ENCODE peak calls at places on chromosomes 4 and X, in seven cellular contexts. One of them, this sample, is unnamed.

GRCh38 chrX:53050841-53051240 is 2.3 kb downstream of the GPR173 start:
- DNase-seq in central memory CD4-positive, alpha-beta T cell: no peak
- DNase-seq in stimulated activated naive CD8-positive, alpha-beta T cell treated with anti-CD3 and anti-CD28 coated beads, Interleukin-15, Interleukin-2, amounts not matched to agents 100 U/mL and 50 U/mL, for 24 hours: no peak
- DNase-seq in NCI-H1930: no peak
- DNase-seq in smooth muscle cell of the brain vasculature: no peak
- DNase-seq in ACHN: no peak
- DNase-seq in CD8-positive, alpha-beta memory T cell: no peak
- DNase-seq in this sample: no peak

GRCh38 chr4:135838889-135839288 is 1637.3 kb upstream of the PABPC4L start:
- DNase-seq in stimulated activated naive CD8-positive, alpha-beta T cell treated with anti-CD3 and anti-CD28 coated beads, Interleukin-15, Interleukin-2, amounts not matched to agents 100 U/mL and 50 U/mL, for 24 hours: no peak
- DNase-seq in NCI-H1930: no peak
- DNase-seq in smooth muscle cell of the brain vasculature: peak
- DNase-seq in CD8-positive, alpha-beta memory T cell: no peak
- DNase-seq in central memory CD4-positive, alpha-beta T cell: no peak
- DNase-seq in ACHN: peak
- DNase-seq in this sample: no peak

GRCh38 chrX:39491548-39492297 is 606.0 kb downstream of the BCOR start:
- DNase-seq in CD8-positive, alpha-beta memory T cell: peak
- DNase-seq in smooth muscle cell of the brain vasculature: no peak
- DNase-seq in ACHN: no peak
- DNase-seq in stimulated activated naive CD8-positive, alpha-beta T cell treated with anti-CD3 and anti-CD28 coated beads, Interleukin-15, Interleukin-2, amounts not matched to agents 100 U/mL and 50 U/mL, for 24 hours: peak
- DNase-seq in NCI-H1930: no peak
- DNase-seq in central memory CD4-positive, alpha-beta T cell: peak
- DNase-seq in this sample: no peak

GRCh38 chr4:100879471-100879870 is 361.6 kb upstream of the EMCN start:
- DNase-seq in stimulated activated naive CD8-positive, alpha-beta T cell treated with anti-CD3 and anti-CD28 coated beads, Interleukin-15, Interleukin-2, amounts not matched to agents 100 U/mL and 50 U/mL, for 24 hours: no peak
- DNase-seq in CD8-positive, alpha-beta memory T cell: no peak
- DNase-seq in central memory CD4-positive, alpha-beta T cell: no peak
- DNase-seq in smooth muscle cell of the brain vasculature: no peak
- DNase-seq in NCI-H1930: no peak
- DNase-seq in ACHN: no peak
- DNase-seq in this sample: no peak

GRCh38 chrX:18353931-18354368 is 538 bp downstream of the SCML2 start:
- DNase-seq in central memory CD4-positive, alpha-beta T cell: peak
- DNase-seq in smooth muscle cell of the brain vasculature: no peak
- DNase-seq in ACHN: peak
- DNase-seq in NCI-H1930: peak
- DNase-seq in CD8-positive, alpha-beta memory T cell: peak
- DNase-seq in stimulated activated naive CD8-positive, alpha-beta T cell treated with anti-CD3 and anti-CD28 coated beads, Interleukin-15, Interleukin-2, amounts not matched to agents 100 U/mL and 50 U/mL, for 24 hours: peak
- DNase-seq in this sample: peak

GRCh38 chrX:136588060-136588459 is 56.0 kb downstream of the VGLL1 start:
- DNase-seq in central memory CD4-positive, alpha-beta T cell: peak
- DNase-seq in NCI-H1930: no peak
- DNase-seq in ACHN: no peak
- DNase-seq in smooth muscle cell of the brain vasculature: no peak
- DNase-seq in CD8-positive, alpha-beta memory T cell: peak
- DNase-seq in stimulated activated naive CD8-positive, alpha-beta T cell treated with anti-CD3 and anti-CD28 coated beads, Interleukin-15, Interleukin-2, amounts not matched to agents 100 U/mL and 50 U/mL, for 24 hours: no peak
- DNase-seq in this sample: no peak

GRCh38 chr4:85039526-85039925 is 73.0 kb upstream of the WDFY3 start:
- DNase-seq in ACHN: peak
- DNase-seq in central memory CD4-positive, alpha-beta T cell: no peak
- DNase-seq in stimulated activated naive CD8-positive, alpha-beta T cell treated with anti-CD3 and anti-CD28 coated beads, Interleukin-15, Interleukin-2, amounts not matched to agents 100 U/mL and 50 U/mL, for 24 hours: no peak
- DNase-seq in NCI-H1930: no peak
- DNase-seq in CD8-positive, alpha-beta memory T cell: no peak
- DNase-seq in smooth muscle cell of the brain vasculature: peak
- DNase-seq in this sample: no peak

GRCh38 chr4:140296335-140296753 is 77.1 kb upstream of the SCOC start:
- DNase-seq in NCI-H1930: peak
- DNase-seq in smooth muscle cell of the brain vasculature: peak
- DNase-seq in ACHN: peak
- DNase-seq in stimulated activated naive CD8-positive, alpha-beta T cell treated with anti-CD3 and anti-CD28 coated beads, Interleukin-15, Interleukin-2, amounts not matched to agents 100 U/mL and 50 U/mL, for 24 hours: no peak
- DNase-seq in central memory CD4-positive, alpha-beta T cell: no peak
- DNase-seq in CD8-positive, alpha-beta memory T cell: no peak
- DNase-seq in this sample: peak

GRCh38 chr4:169225812-169226211 is 44.9 kb downstream of the SH3RF1 start:
- DNase-seq in smooth muscle cell of the brain vasculature: no peak
- DNase-seq in NCI-H1930: no peak
- DNase-seq in CD8-positive, alpha-beta memory T cell: no peak
- DNase-seq in ACHN: peak
- DNase-seq in stimulated activated naive CD8-positive, alpha-beta T cell treated with anti-CD3 and anti-CD28 coated beads, Interleukin-15, Interleukin-2, amounts not matched to agents 100 U/mL and 50 U/mL, for 24 hours: no peak
- DNase-seq in central memory CD4-positive, alpha-beta T cell: no peak
- DNase-seq in this sample: no peak

GRCh38 chr4:151522790-151523332 is 113.9 kb downstream of the FHIP1A start:
- DNase-seq in smooth muscle cell of the brain vasculature: no peak
- DNase-seq in stimulated activated naive CD8-positive, alpha-beta T cell treated with anti-CD3 and anti-CD28 coated beads, Interleukin-15, Interleukin-2, amounts not matched to agents 100 U/mL and 50 U/mL, for 24 hours: no peak
- DNase-seq in central memory CD4-positive, alpha-beta T cell: no peak
- DNase-seq in NCI-H1930: no peak
- DNase-seq in ACHN: no peak
- DNase-seq in CD8-positive, alpha-beta memory T cell: no peak
- DNase-seq in this sample: no peak

GRCh38 chr4:129358571-129358970 is 262.6 kb downstream of the C4orf33 start:
- DNase-seq in smooth muscle cell of the brain vasculature: no peak
- DNase-seq in ACHN: peak
- DNase-seq in NCI-H1930: no peak
- DNase-seq in stimulated activated naive CD8-positive, alpha-beta T cell treated with anti-CD3 and anti-CD28 coated beads, Interleukin-15, Interleukin-2, amounts not matched to agents 100 U/mL and 50 U/mL, for 24 hours: no peak
- DNase-seq in CD8-positive, alpha-beta memory T cell: no peak
- DNase-seq in central memory CD4-positive, alpha-beta T cell: no peak
- DNase-seq in this sample: no peak

GRCh38 chrX:16643160-16643559 is 6.8 kb upstream of the S100G start:
- DNase-seq in stimulated activated naive CD8-positive, alpha-beta T cell treated with anti-CD3 and anti-CD28 coated beads, Interleukin-15, Interleukin-2, amounts not matched to agents 100 U/mL and 50 U/mL, for 24 hours: no peak
- DNase-seq in smooth muscle cell of the brain vasculature: no peak
- DNase-seq in central memory CD4-positive, alpha-beta T cell: no peak
- DNase-seq in NCI-H1930: no peak
- DNase-seq in CD8-positive, alpha-beta memory T cell: no peak
- DNase-seq in ACHN: no peak
- DNase-seq in this sample: no peak

GRCh38 chr4:23388259-23388658 is 501.6 kb downstream of the PPARGC1A start:
- DNase-seq in CD8-positive, alpha-beta memory T cell: no peak
- DNase-seq in central memory CD4-positive, alpha-beta T cell: no peak
- DNase-seq in NCI-H1930: no peak
- DNase-seq in smooth muscle cell of the brain vasculature: no peak
- DNase-seq in ACHN: no peak
- DNase-seq in stimulated activated naive CD8-positive, alpha-beta T cell treated with anti-CD3 and anti-CD28 coated beads, Interleukin-15, Interleukin-2, amounts not matched to agents 100 U/mL and 50 U/mL, for 24 hours: no peak
- DNase-seq in this sample: no peak

GRCh38 chrX:53086464-53086863 is 4.3 kb downstream of the TSPYL2 start:
- DNase-seq in ACHN: no peak
- DNase-seq in NCI-H1930: no peak
- DNase-seq in smooth muscle cell of the brain vasculature: no peak
- DNase-seq in stimulated activated naive CD8-positive, alpha-beta T cell treated with anti-CD3 and anti-CD28 coated beads, Interleukin-15, Interleukin-2, amounts not matched to agents 100 U/mL and 50 U/mL, for 24 hours: no peak
- DNase-seq in CD8-positive, alpha-beta memory T cell: no peak
- DNase-seq in central memory CD4-positive, alpha-beta T cell: no peak
- DNase-seq in this sample: no peak

GRCh38 chr4:8643986-8644385 is 51.4 kb downstream of the CPZ start:
- DNase-seq in smooth muscle cell of the brain vasculature: no peak
- DNase-seq in NCI-H1930: no peak
- DNase-seq in CD8-positive, alpha-beta memory T cell: no peak
- DNase-seq in central memory CD4-positive, alpha-beta T cell: no peak
- DNase-seq in stimulated activated naive CD8-positive, alpha-beta T cell treated with anti-CD3 and anti-CD28 coated beads, Interleukin-15, Interleukin-2, amounts not matched to agents 100 U/mL and 50 U/mL, for 24 hours: no peak
- DNase-seq in ACHN: no peak
- DNase-seq in this sample: peak

GRCh38 chr4:165131247-165131832 is 18.7 kb upstream of the TMEM192 start:
- DNase-seq in central memory CD4-positive, alpha-beta T cell: peak
- DNase-seq in ACHN: peak
- DNase-seq in CD8-positive, alpha-beta memory T cell: peak
- DNase-seq in smooth muscle cell of the brain vasculature: peak
- DNase-seq in stimulated activated naive CD8-positive, alpha-beta T cell treated with anti-CD3 and anti-CD28 coated beads, Interleukin-15, Interleukin-2, amounts not matched to agents 100 U/mL and 50 U/mL, for 24 hours: peak
- DNase-seq in NCI-H1930: peak
- DNase-seq in this sample: no peak

GRCh38 chrX:31038585-31039326 is 33.1 kb downstream of the FTHL17 start:
- DNase-seq in smooth muscle cell of the brain vasculature: no peak
- DNase-seq in central memory CD4-positive, alpha-beta T cell: no peak
- DNase-seq in NCI-H1930: peak
- DNase-seq in CD8-positive, alpha-beta memory T cell: no peak
- DNase-seq in ACHN: peak
- DNase-seq in stimulated activated naive CD8-positive, alpha-beta T cell treated with anti-CD3 and anti-CD28 coated beads, Interleukin-15, Interleukin-2, amounts not matched to agents 100 U/mL and 50 U/mL, for 24 hours: peak
- DNase-seq in this sample: no peak

GRCh38 chr4:17597517-17597916 is 16.9 kb upstream of the MED28 start:
- DNase-seq in NCI-H1930: no peak
- DNase-seq in stimulated activated naive CD8-positive, alpha-beta T cell treated with anti-CD3 and anti-CD28 coated beads, Interleukin-15, Interleukin-2, amounts not matched to agents 100 U/mL and 50 U/mL, for 24 hours: no peak
- DNase-seq in ACHN: peak
- DNase-seq in smooth muscle cell of the brain vasculature: no peak
- DNase-seq in CD8-positive, alpha-beta memory T cell: no peak
- DNase-seq in central memory CD4-positive, alpha-beta T cell: no peak
- DNase-seq in this sample: no peak

GRCh38 chr4:72896515-72896914 is 173.0 kb downstream of the COX18 start:
- DNase-seq in smooth muscle cell of the brain vasculature: peak
- DNase-seq in ACHN: peak
- DNase-seq in NCI-H1930: no peak
- DNase-seq in CD8-positive, alpha-beta memory T cell: no peak
- DNase-seq in central memory CD4-positive, alpha-beta T cell: no peak
- DNase-seq in stimulated activated naive CD8-positive, alpha-beta T cell treated with anti-CD3 and anti-CD28 coated beads, Interleukin-15, Interleukin-2, amounts not matched to agents 100 U/mL and 50 U/mL, for 24 hours: no peak
- DNase-seq in this sample: no peak

GRCh38 chr4:19492611-19493010 is 759.1 kb upstream of the SLIT2 start:
- DNase-seq in NCI-H1930: no peak
- DNase-seq in central memory CD4-positive, alpha-beta T cell: no peak
- DNase-seq in ACHN: no peak
- DNase-seq in stimulated activated naive CD8-positive, alpha-beta T cell treated with anti-CD3 and anti-CD28 coated beads, Interleukin-15, Interleukin-2, amounts not matched to agents 100 U/mL and 50 U/mL, for 24 hours: no peak
- DNase-seq in CD8-positive, alpha-beta memory T cell: no peak
- DNase-seq in smooth muscle cell of the brain vasculature: no peak
- DNase-seq in this sample: no peak

GRCh38 chr4:98669577-98669976 is 11.2 kb upstream of the TSPAN5 start:
- DNase-seq in smooth muscle cell of the brain vasculature: no peak
- DNase-seq in CD8-positive, alpha-beta memory T cell: no peak
- DNase-seq in central memory CD4-positive, alpha-beta T cell: no peak
- DNase-seq in NCI-H1930: no peak
- DNase-seq in ACHN: no peak
- DNase-seq in stimulated activated naive CD8-positive, alpha-beta T cell treated with anti-CD3 and anti-CD28 coated beads, Interleukin-15, Interleukin-2, amounts not matched to agents 100 U/mL and 50 U/mL, for 24 hours: no peak
- DNase-seq in this sample: no peak